ENCODE peak calls at places on chromosomes 3 and 15, in five cellular contexts. U is fibroblast of pulmonary artery, N is iPS DF 6.9, E is GM23338, T is body of pancreas. K is an unnamed sample.

GRCh38 chr3:107557743-107558142 is 35.0 kb downstream of the BBX start:
- DNase-seq in U (no peak), N (no peak), E (no peak), T (no peak), K (no peak)

GRCh38 chr15:42605281-42605744 is 29.9 kb downstream of the STARD9 start:
- DNase-seq in U (peak; percentile 64), N (no peak), E (no peak), T (no peak), K (no peak)

GRCh38 chr3:27985369-27986035 is 255.9 kb upstream of the CMC1 start:
- DNase-seq in U (no peak), N (no peak), E (no peak), T (no peak), K (no peak)

GRCh38 chr3:122356402-122356801 is 26.6 kb downstream of the MIX23 start:
- DNase-seq in U (peak; percentile 31), N (peak; percentile 1), E (peak; percentile 75), T (peak; percentile 58), K (peak; percentile 76)

GRCh38 chr3:173843060-173843459 is 445.5 kb downstream of the NLGN1 start:
- DNase-seq in U (no peak), N (no peak), E (no peak), T (no peak), K (peak; percentile 30)

GRCh38 chr3:123287962-123288302 is 86.2 kb downstream of the SEC22A start:
- DNase-seq in U (no peak), N (no peak), E (no peak), T (no peak), K (no peak)

GRCh38 chr15:32838820-32839219 is 121.0 kb downstream of the GREM1 start:
- DNase-seq in U (peak; percentile 64), N (no peak), E (no peak), T (peak; percentile 43), K (no peak)

GRCh38 chr15:90917569-90917968 is 14.5 kb downstream of the MAN2A2 start:
- DNase-seq in U (no peak), N (no peak), E (no peak), T (no peak), K (no peak)

GRCh38 chr15:95922431-95922830 is 408.1 kb upstream of the NR2F2 start:
- DNase-seq in U (no peak), N (no peak), E (no peak), T (peak; percentile 15), K (no peak)

GRCh38 chr3:2948882-2949281 is 161.3 kb downstream of the IL5RA start:
- DNase-seq in U (no peak), N (no peak), E (no peak), T (no peak), K (no peak)

GRCh38 chr3:13419356-13420050 is 619 bp downstream of the NUP210 start:
- DNase-seq in U (no peak), N (no peak), E (peak; percentile 61), T (peak; percentile 60), K (peak; percentile 74)

GRCh38 chr3:154904328-154904727 is 175.8 kb upstream of the MME start:
- DNase-seq in U (peak; percentile 55), N (peak; percentile 33), E (peak; percentile 78), T (no peak), K (no peak)

GRCh38 chr3:181847276-181847675 is 135.6 kb downstream of the SOX2 start:
- DNase-seq in U (no peak), N (no peak), E (no peak), T (no peak), K (no peak)

GRCh38 chr15:76999996-77000395 is 5.1 kb downstream of the PSTPIP1 start:
- DNase-seq in U (no peak), N (no peak), E (no peak), T (no peak), K (no peak)

GRCh38 chr3:77041756-77042155 is 1.9 kb downstream of the ROBO2 start:
- DNase-seq in U (no peak), N (no peak), E (no peak), T (no peak), K (no peak)

GRCh38 chr15:39774688-39775267 is 7.9 kb downstream of the FSIP1 start:
- DNase-seq in U (no peak), N (no peak), E (no peak), T (no peak), K (no peak)

GRCh38 chr3:192354687-192355086 is 372.7 kb downstream of the FGF12 start:
- DNase-seq in U (no peak), N (no peak), E (no peak), T (no peak), K (no peak)

GRCh38 chr3:197476126-197476525 is 79.6 kb downstream of the BDH1 start:
- DNase-seq in U (no peak), N (no peak), E (no peak), T (no peak), K (no peak)

GRCh38 chr15:63044077-63044644 is 1.6 kb downstream of the TPM1 start:
- DNase-seq in U (no peak), N (no peak), E (no peak), T (no peak), K (no peak)

GRCh38 chr3:126364731-126365301 is 7.6 kb upstream of the KLF15 start:
- DNase-seq in U (no peak), N (no peak), E (no peak), T (no peak), K (no peak)

GRCh38 chr3:7924228-7924627 is 577.4 kb upstream of the LMCD1 start:
- DNase-seq in U (no peak), N (no peak), E (no peak), T (no peak), K (no peak)

GRCh38 chr3:59273976-59274375 is 224.2 kb upstream of the CFAP20DC start:
- DNase-seq in U (peak; percentile 12), N (no peak), E (no peak), T (no peak), K (no peak)

GRCh38 chr3:126888186-126888760 is 94.6 kb upstream of the PLXNA1 start:
- DNase-seq in U (no peak), N (no peak), E (no peak), T (no peak), K (no peak)

GRCh38 chr3:19539488-19540395 is 391.4 kb downstream of the KCNH8 start:
- DNase-seq in U (no peak), N (no peak), E (no peak), T (no peak), K (no peak)

GRCh38 chr3:112498916-112499315 is 356 bp downstream of the BTLA start:
- DNase-seq in U (no peak), N (no peak), E (no peak), T (no peak), K (no peak)

GRCh38 chr3:196662711-196663571 is 23.4 kb downstream of the NRROS start:
- DNase-seq in U (peak; percentile 50), N (no peak), E (no peak), T (no peak), K (no peak)

GRCh38 chr3:70620956-70621355 is 308.5 kb upstream of the MDFIC2 start:
- DNase-seq in U (no peak), N (no peak), E (peak; percentile 7), T (no peak), K (no peak)

GRCh38 chr3:187971629-187972028 is 182.3 kb upstream of the LPP start:
- DNase-seq in U (no peak), N (no peak), E (peak; percentile 30), T (no peak), K (no peak)

GRCh38 chr3:14346191-14346590 is 56.2 kb upstream of the SLC6A6 start:
- DNase-seq in U (no peak), N (no peak), E (no peak), T (no peak), K (no peak)

GRCh38 chr3:52010431-52010830 is 14.7 kb upstream of the RPL29 start:
- DNase-seq in U (no peak), N (no peak), E (no peak), T (no peak), K (no peak)
- H3K4me3 ChIP-seq in U (no peak overlapping the region), N (no peak overlapping the region), E (no peak overlapping the region), T (no peak overlapping the region), K (no peak overlapping the region)

DNA sequence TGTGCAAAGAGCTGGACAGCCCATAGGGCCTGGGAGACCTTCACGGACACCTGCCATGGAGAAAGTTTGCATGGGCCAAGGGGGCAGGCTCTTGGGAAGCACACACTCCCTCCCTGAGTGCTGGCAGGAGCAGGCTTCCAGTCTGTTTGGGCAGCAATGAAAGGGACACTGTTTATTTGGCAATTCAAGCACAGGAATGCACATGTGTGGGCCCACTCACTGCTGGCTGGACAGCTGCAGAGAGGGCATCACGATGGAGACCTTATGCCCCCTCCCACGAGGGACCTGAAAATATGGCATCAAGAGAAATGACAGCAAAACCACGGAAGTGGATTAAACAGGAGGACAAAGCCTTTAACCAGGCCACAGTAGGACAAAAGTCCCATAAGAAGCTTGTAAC is 149.8 kb downstream of the KLF13 start:
- DNase-seq in U (no peak), N (no peak), E (no peak), T (no peak), K (peak; percentile 32)
- H3K4me3 ChIP-seq in U (no peak overlapping the region), N (no peak overlapping the region), E (no peak overlapping the region), T (no peak overlapping the region), K (no peak overlapping the region)

GRCh38 chr3:47430606-47431005 is 45.1 kb downstream of the SCAP start:
- DNase-seq in U (no peak), N (no peak), E (no peak), T (no peak), K (no peak)

GRCh38 chr3:47428585-47429145 is 47.1 kb downstream of the SCAP start:
- DNase-seq in U (peak; percentile 11), N (no peak), E (no peak), T (peak; percentile 8), K (peak; percentile 5)

GRCh38 chr3:47432673-47433072 is 43.1 kb downstream of the SCAP start:
- DNase-seq in U (no peak), N (no peak), E (no peak), T (no peak), K (no peak)

GRCh38 chr3:47429476-47430270 is 46.1 kb downstream of the SCAP start:
- DNase-seq in U (no peak), N (no peak), E (no peak), T (peak; percentile 1), K (no peak)

DNA sequence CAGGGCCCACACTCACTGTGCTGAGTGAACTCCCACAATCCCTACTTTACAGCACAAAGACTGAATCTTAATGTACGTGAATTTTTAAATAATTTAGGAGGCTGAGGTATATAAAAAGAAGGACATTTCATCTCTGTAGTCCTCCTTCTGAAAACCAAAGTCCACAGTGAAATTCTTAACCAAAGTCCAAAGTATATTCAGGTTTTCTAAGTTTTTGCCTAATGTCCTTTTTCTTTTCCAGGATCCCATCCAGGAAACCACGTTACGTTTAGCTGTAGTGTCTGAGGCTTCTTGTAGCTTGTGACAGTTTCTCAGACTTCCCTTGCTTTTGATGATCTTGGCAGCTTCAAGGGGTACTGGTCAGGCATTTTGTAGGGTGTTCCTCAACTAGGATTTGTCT is 44.5 kb downstream of the SCAP start:
- DNase-seq in U (no peak), N (no peak), E (no peak), T (no peak), K (no peak)
- H3K4me3 ChIP-seq in U (no peak overlapping the region), N (no peak overlapping the region), E (no peak overlapping the region), T (no peak overlapping the region), K (no peak overlapping the region)

GRCh38 chr3:195447205-195447604 is 4.4 kb upstream of the ACAP2 start:
- DNase-seq in U (no peak), N (no peak), E (no peak), T (no peak), K (no peak)

GRCh38 chr3:195453236-195453635 is 10.4 kb upstream of the ACAP2 start:
- DNase-seq in U (no peak), N (no peak), E (no peak), T (no peak), K (peak; percentile 71)

GRCh38 chr3:195448205-195448875 is 5.5 kb upstream of the ACAP2 start:
- DNase-seq in U (no peak), N (no peak), E (no peak), T (no peak), K (no peak)

GRCh38 chr3:195450731-195451229 is 8.0 kb upstream of the ACAP2 start:
- DNase-seq in U (peak; percentile 97), N (no peak), E (no peak), T (no peak), K (no peak)

GRCh38 chr3:195451373-195452000 is 8.7 kb upstream of the ACAP2 start:
- DNase-seq in U (no peak), N (no peak), E (no peak), T (no peak), K (no peak)
- H3K4me3 ChIP-seq in U (no peak overlapping the region), N (no peak overlapping the region), E (no peak overlapping the region), T (no peak overlapping the region), K (no peak overlapping the region)